ENCODE peak calls at places on chromosomes 13 and 19, in five cellular contexts. T, Y, L, Z and I are unnamed samples. For H3K27me3 and H3K36me3, the result is how much of the 10 kb centered on the place peaks cover.

GRCh38 chr13:40340368-40341085 is 325.9 kb downstream of the FOXO1 start:
- DNase-seq in T (no peak), Y (no peak), L (no peak), Z (no peak), I (no peak)

GRCh38 chr19:51318687-51319675 is 7.5 kb downstream of the IGLON5 start:
- DNase-seq in T (no peak), Y (no peak), L (no peak), Z (no peak), I (peak)

GRCh38 chr19:48629599-48630288 is 7.4 kb downstream of the DBP start:
- DNase-seq in T (peak), Y (peak), L (peak), Z (no peak), I (peak)

GRCh38 chr13:73173160-73173905 is 114.5 kb downstream of the KLF5 start:
- DNase-seq in T (peak), Y (no peak), L (no peak), Z (no peak), I (no peak)

GRCh38 chr19:30206187-30206586 is 166.0 kb upstream of the ZNF536 start:
- DNase-seq in T (no peak), Y (no peak), L (no peak), Z (no peak), I (no peak)

GRCh38 chr19:15180451-15181390 is 20.1 kb downstream of the NOTCH3 start:
- DNase-seq in T (no peak), Y (peak), L (no peak), Z (no peak), I (peak)

GRCh38 chr19:6534451-6535093 is 3.7 kb downstream of the TNFSF9 start:
- DNase-seq in T (no peak), Y (peak), L (no peak), Z (no peak), I (peak)

GRCh38 chr13:24459234-24459633 is 53.3 kb downstream of the PARP4 start:
- DNase-seq in T (no peak), Y (no peak), L (no peak), Z (no peak), I (no peak)

GRCh38 chr19:37218592-37218935 is 550 bp downstream of the ZNF383 start:
- DNase-seq in T (no peak), Y (no peak), L (no peak), Z (no peak), I (peak)

GRCh38 chr19:54162241-54162805 is 2.8 kb upstream of the LENG1 start:
- DNase-seq in T (peak), Y (peak), L (peak), Z (peak), I (peak)

GRCh38 chr13:66751691-66752090 is 478.4 kb downstream of the PCDH9 start:
- DNase-seq in T (no peak), Y (no peak), L (no peak), Z (no peak), I (no peak)
- H3K4me3 ChIP-seq in T (no peak), Y (no peak), L (no peak), Z (no peak), I (no peak)

GRCh38 chr19:12836529-12836863 is 1.8 kb upstream of the MAST1 start:
- DNase-seq in T (no peak), Y (no peak), L (no peak), Z (no peak), I (no peak)
- H3K27me3 ChIP-seq in T (half or more), Y (under half), L (half or more), Z (half or more), I (under half)

DNA sequence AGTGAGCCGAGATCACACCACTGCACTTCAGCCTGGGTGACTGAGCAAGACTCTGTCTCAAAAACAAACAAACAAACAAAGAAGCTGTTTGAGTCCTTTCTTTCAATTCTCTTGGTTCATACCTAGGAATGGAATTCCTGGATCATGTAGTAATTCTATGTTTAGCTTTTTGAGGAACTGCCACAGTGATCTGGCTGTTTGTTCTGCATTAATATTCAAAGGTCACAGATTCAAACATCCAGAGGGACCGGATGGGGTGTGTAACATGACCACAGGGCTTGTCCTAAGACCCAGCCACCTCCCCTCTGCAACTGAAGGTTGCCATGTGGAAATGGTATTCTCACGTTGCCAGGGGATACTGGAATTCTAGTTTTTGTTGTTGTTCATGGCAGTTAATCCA is 10.2 kb downstream of the COLGALT1 start:
- DNase-seq in T (no peak), Y (no peak), L (no peak), Z (no peak), I (no peak)
- H3K36me3 ChIP-seq in T (under half), Y (under half), L (half or more), Z (half or more), I (under half)

GRCh38 chr13:27138457-27139093 is 33.0 kb downstream of the USP12 start:
- DNase-seq in T (no peak), Y (no peak), L (no peak), Z (no peak), I (no peak)

GRCh38 chr13:27139565-27139964 is 32.0 kb downstream of the USP12 start:
- DNase-seq in T (no peak), Y (no peak), L (no peak), Z (no peak), I (no peak)

GRCh38 chr13:27135023-27135422 is 36.6 kb downstream of the USP12 start:
- DNase-seq in T (no peak), Y (no peak), L (no peak), Z (no peak), I (no peak)

GRCh38 chr13:27140060-27140459 is 31.6 kb downstream of the USP12 start:
- DNase-seq in T (no peak), Y (no peak), L (no peak), Z (no peak), I (no peak)

GRCh38 chr13:27137759-27138158 is 33.9 kb downstream of the USP12 start:
- DNase-seq in T (no peak), Y (no peak), L (no peak), Z (no peak), I (no peak)
- H3K4me3 ChIP-seq in T (no peak), Y (no peak), L (no peak), Z (no peak), I (no peak)

GRCh38 chr13:27834095-27834494 is 41.8 kb downstream of the GSX1 start:
- DNase-seq in T (no peak), Y (no peak), L (no peak), Z (no peak), I (no peak)

GRCh38 chr13:27835799-27836198 is 43.5 kb downstream of the GSX1 start:
- DNase-seq in T (no peak), Y (no peak), L (no peak), Z (no peak), I (no peak)

DNA sequence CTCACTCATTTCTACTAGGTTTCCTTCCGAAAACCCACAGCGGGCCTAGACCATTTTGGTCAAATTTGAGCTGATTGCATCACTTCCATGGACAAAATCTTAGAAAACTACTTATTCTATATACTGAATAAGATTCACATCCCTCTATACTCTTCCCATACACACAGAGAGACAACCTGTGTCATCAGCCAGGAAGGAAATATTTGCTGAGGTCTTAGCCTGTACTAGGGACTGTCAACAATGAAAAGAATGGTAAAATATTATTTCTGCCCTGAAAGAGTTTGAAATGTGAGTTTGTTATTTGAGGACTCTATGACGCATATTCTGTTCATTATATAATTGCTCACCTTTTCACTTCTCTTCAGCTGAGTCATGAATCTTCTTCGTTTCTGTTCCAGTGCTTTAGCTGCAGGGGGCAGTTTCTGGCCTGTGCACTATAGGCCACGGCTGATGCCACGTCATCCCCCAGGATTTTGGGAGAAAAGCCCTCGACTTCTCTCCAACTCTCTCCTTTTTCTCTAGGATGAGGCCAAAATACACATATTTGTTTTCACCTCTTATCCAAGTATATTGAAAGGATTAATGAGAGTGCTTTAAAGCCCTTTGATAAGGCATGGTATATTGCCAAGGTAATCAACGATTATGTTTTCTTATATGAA is 47.7 kb downstream of the GSX1 start:
- DNase-seq in T (no peak), Y (no peak), L (no peak), Z (no peak), I (no peak)
- H3K27me3 ChIP-seq in T (under half), Y (half or more), L (under half), Z (under half), I (under half)

GRCh38 chr19:11611730-11612129 is 14.4 kb downstream of the ZNF627 start:
- DNase-seq in T (no peak), Y (no peak), L (no peak), Z (no peak), I (no peak)
- H3K36me3 ChIP-seq in T (under half), Y (under half), L (under half), Z (under half), I (under half)